ENCODE peak calls at places on chromosomes 16 and 17, in seven cellular contexts. A, O, B, H, N, D and J are unnamed samples.

GRCh38 chr17:31216053-31216751 is 80.8 kb downstream of the OMG start:
- DNase-seq in H (no peak), D (no peak), A (peak), N (no peak), B (peak), O (no peak), J (no peak)

GRCh38 chr16:10356870-10357842 is 28.7 kb upstream of the ATF7IP2 start:
- DNase-seq in A (no peak), D (no peak), O (no peak), H (no peak), B (no peak), N (no peak), J (no peak)

GRCh38 chr16:48447940-48448536 is 62.8 kb upstream of the SIAH1 start:
- DNase-seq in D (no peak), H (no peak), A (no peak), B (no peak), N (no peak), O (no peak), J (no peak)

GRCh38 chr16:30185141-30185682 is 1.8 kb downstream of the CORO1A start:
- DNase-seq in O (peak), H (no peak), A (no peak), B (no peak), N (peak), D (peak), J (no peak)

GRCh38 chr16:70522216-70523000 is 946 bp downstream of the COG4 start:
- DNase-seq in D (no peak), O (no peak), B (no peak), H (no peak), A (no peak), N (no peak), J (no peak)

GRCh38 chr16:58269526-58269925 is 25.3 kb downstream of the PRSS54 start:
- DNase-seq in O (no peak), B (no peak), H (no peak), D (no peak), A (peak), N (no peak), J (no peak)

GRCh38 chr16:31357324-31358156 is 2.6 kb downstream of the ITGAX start:
- DNase-seq in N (no peak), D (no peak), A (no peak), H (no peak), B (no peak), O (no peak), J (no peak)

GRCh38 chr17:8875957-8876356 is 8.5 kb upstream of the PIK3R6 start:
- DNase-seq in B (no peak), O (no peak), D (no peak), A (peak), H (no peak), N (no peak), J (no peak)

GRCh38 chr17:63082273-63082861 is 116.3 kb downstream of the TANC2 start:
- DNase-seq in A (peak), B (peak), O (no peak), H (no peak), D (no peak), N (no peak), J (no peak)

GRCh38 chr17:11996722-11997146 is 541 bp downstream of the ZNF18 start:
- DNase-seq in H (peak), A (peak), O (peak), B (peak), D (no peak), N (no peak), J (peak)

GRCh38 chr17:59617141-59617757 is 2.4 kb upstream of the CLTC start:
- DNase-seq in A (no peak), B (no peak), N (no peak), O (no peak), D (no peak), H (no peak), J (no peak)